ENCODE peak calls at places on chromosome 19, in five cellular contexts. One of them, this sample, is unnamed.

GRCh38 chr19:52397310-52398090 is at the start of gene ZNF528:
- DNase-seq in fibroblast of lung: peak; percentile 92
- DNase-seq in SK-N-SH: peak; percentile 95
- DNase-seq in B cell: peak; percentile 95
- DNase-seq in BE2C: peak; percentile 97
- DNase-seq in this sample: no peak

GRCh38 chr19:29067831-29068230 is 145.1 kb downstream of the UQCRFS1 start:
- DNase-seq in fibroblast of lung: no peak
- DNase-seq in SK-N-SH: no peak
- DNase-seq in B cell: no peak
- DNase-seq in BE2C: no peak
- DNase-seq in this sample: no peak

GRCh38 chr19:37778613-37779138 is 710 bp downstream of the ZNF573 start:
- DNase-seq in fibroblast of lung: peak; percentile 15
- DNase-seq in SK-N-SH: peak; percentile 18
- DNase-seq in B cell: no peak
- DNase-seq in BE2C: no peak
- DNase-seq in this sample: no peak

GRCh38 chr19:29896790-29897189 is 45.2 kb upstream of the URI1 start:
- DNase-seq in fibroblast of lung: no peak
- DNase-seq in SK-N-SH: no peak
- DNase-seq in B cell: no peak
- DNase-seq in BE2C: no peak
- DNase-seq in this sample: no peak

GRCh38 chr19:46753420-46754155 is 7.3 kb upstream of the STRN4 start:
- DNase-seq in fibroblast of lung: no peak
- DNase-seq in SK-N-SH: peak; percentile 77
- DNase-seq in B cell: peak; percentile 79
- DNase-seq in BE2C: peak; percentile 79
- DNase-seq in this sample: no peak

GRCh38 chr19:3469638-3470499 is 10.5 kb downstream of the SMIM24 start:
- DNase-seq in fibroblast of lung: no peak
- DNase-seq in SK-N-SH: no peak
- DNase-seq in B cell: no peak
- DNase-seq in BE2C: no peak
- DNase-seq in this sample: no peak

GRCh38 chr19:48568345-48568886 is 16.4 kb downstream of the SULT2B1 start:
- DNase-seq in fibroblast of lung: peak; percentile 91
- DNase-seq in SK-N-SH: peak; percentile 68
- DNase-seq in B cell: no peak
- DNase-seq in BE2C: peak; percentile 87
- DNase-seq in this sample: peak; percentile 88

GRCh38 chr19:14401468-14401867 is 17.7 kb downstream of the DDX39A start:
- DNase-seq in fibroblast of lung: no peak
- DNase-seq in SK-N-SH: no peak
- DNase-seq in B cell: peak; percentile 10
- DNase-seq in BE2C: no peak
- DNase-seq in this sample: no peak

GRCh38 chr19:5615756-5616327 is 6.7 kb downstream of the SAFB2 start:
- DNase-seq in fibroblast of lung: peak; percentile 54
- DNase-seq in SK-N-SH: no peak
- DNase-seq in B cell: no peak
- DNase-seq in BE2C: no peak
- DNase-seq in this sample: no peak

GRCh38 chr19:30406220-30406944 is 34.2 kb downstream of the ZNF536 start:
- DNase-seq in fibroblast of lung: no peak
- DNase-seq in SK-N-SH: peak; percentile 56
- DNase-seq in B cell: no peak
- DNase-seq in BE2C: peak; percentile 60
- DNase-seq in this sample: peak; percentile 53

GRCh38 chr19:38852231-38853044 is 2.7 kb upstream of the HNRNPL start:
- DNase-seq in fibroblast of lung: peak; percentile 69
- DNase-seq in SK-N-SH: peak; percentile 43
- DNase-seq in B cell: peak; percentile 48
- DNase-seq in BE2C: no peak
- DNase-seq in this sample: no peak

GRCh38 chr19:1161716-1162115 is 12.4 kb downstream of the SBNO2 start:
- DNase-seq in fibroblast of lung: no peak
- DNase-seq in SK-N-SH: no peak
- DNase-seq in B cell: peak; percentile 60
- DNase-seq in BE2C: no peak
- DNase-seq in this sample: no peak

GRCh38 chr19:55549500-55550320 is 4.4 kb upstream of the SBK3 start:
- DNase-seq in fibroblast of lung: peak; percentile 92
- DNase-seq in SK-N-SH: no peak
- DNase-seq in B cell: no peak
- DNase-seq in BE2C: peak; percentile 72
- DNase-seq in this sample: no peak

GRCh38 chr19:42333975-42334696 is 8.7 kb downstream of the MEGF8 start:
- DNase-seq in fibroblast of lung: no peak
- DNase-seq in SK-N-SH: no peak
- DNase-seq in B cell: no peak
- DNase-seq in BE2C: no peak
- DNase-seq in this sample: no peak

GRCh38 chr19:4717966-4718701 is 5.5 kb downstream of the DPP9 start:
- DNase-seq in fibroblast of lung: no peak
- DNase-seq in SK-N-SH: peak; percentile 11
- DNase-seq in B cell: no peak
- DNase-seq in BE2C: no peak
- DNase-seq in this sample: no peak

GRCh38 chr19:4642625-4643024 is 3.3 kb downstream of the TNFAIP8L1 start:
- DNase-seq in fibroblast of lung: no peak
- DNase-seq in SK-N-SH: no peak
- DNase-seq in B cell: no peak
- DNase-seq in BE2C: no peak
- DNase-seq in this sample: no peak

GRCh38 chr19:47049307-47049700 is 880 bp upstream of the TMEM160 start:
- DNase-seq in fibroblast of lung: peak; percentile 74
- DNase-seq in SK-N-SH: no peak
- DNase-seq in B cell: no peak
- DNase-seq in BE2C: no peak
- DNase-seq in this sample: no peak

GRCh38 chr19:41548954-41549688 is 26.8 kb upstream of the CEACAM21 start:
- DNase-seq in fibroblast of lung: no peak
- DNase-seq in SK-N-SH: no peak
- DNase-seq in B cell: peak; percentile 42
- DNase-seq in BE2C: no peak
- DNase-seq in this sample: no peak

GRCh38 chr19:29831041-29831548 is 19.3 kb downstream of the CCNE1 start:
- DNase-seq in fibroblast of lung: no peak
- DNase-seq in SK-N-SH: no peak
- DNase-seq in B cell: no peak
- DNase-seq in BE2C: no peak
- DNase-seq in this sample: no peak

GRCh38 chr19:18921593-18921992 is 2.1 kb downstream of the DDX49 start:
- DNase-seq in fibroblast of lung: no peak
- DNase-seq in SK-N-SH: no peak
- DNase-seq in B cell: no peak
- DNase-seq in BE2C: no peak
- DNase-seq in this sample: no peak

GRCh38 chr19:18919895-18920204 is 335 bp downstream of the DDX49 start:
- DNase-seq in fibroblast of lung: peak; percentile 13
- DNase-seq in SK-N-SH: no peak
- DNase-seq in B cell: no peak
- DNase-seq in BE2C: no peak
- DNase-seq in this sample: no peak

GRCh38 chr19:18920400-18920799 is 885 bp downstream of the DDX49 start:
- DNase-seq in fibroblast of lung: no peak
- DNase-seq in SK-N-SH: no peak
- DNase-seq in B cell: no peak
- DNase-seq in BE2C: no peak
- DNase-seq in this sample: no peak

GRCh38 chr19:18922228-18922985 is 2.9 kb downstream of the DDX49 start:
- DNase-seq in fibroblast of lung: no peak
- DNase-seq in SK-N-SH: no peak
- DNase-seq in B cell: no peak
- DNase-seq in BE2C: no peak
- DNase-seq in this sample: no peak

GRCh38 chr19:18919086-18919894 is at the start of the genes COPE and DDX49:
- DNase-seq in fibroblast of lung: peak; percentile 100
- DNase-seq in SK-N-SH: peak; percentile 98
- DNase-seq in B cell: peak; percentile 97
- DNase-seq in BE2C: peak; percentile 96
- DNase-seq in this sample: peak; percentile 99
- TF ChIP-seq CTCF in fibroblast of lung: no peak
- TF ChIP-seq CTCF in SK-N-SH: no peak
- TF ChIP-seq CTCF in B cell: no peak
- TF ChIP-seq CTCF in BE2C: no peak
- TF ChIP-seq CTCF in this sample: no peak

GRCh38 chr19:53455828-53456227 is 11.7 kb upstream of the ZNF813 start:
- DNase-seq in fibroblast of lung: no peak
- DNase-seq in SK-N-SH: no peak
- DNase-seq in B cell: no peak
- DNase-seq in BE2C: no peak
- DNase-seq in this sample: no peak
- TF ChIP-seq CTCF in fibroblast of lung: no peak
- TF ChIP-seq CTCF in SK-N-SH: no peak
- TF ChIP-seq CTCF in B cell: no peak
- TF ChIP-seq CTCF in BE2C: no peak
- TF ChIP-seq CTCF in this sample: no peak

GRCh38 chr19:19542507-19542906 is 4.4 kb downstream of the CILP2 start:
- DNase-seq in fibroblast of lung: no peak
- DNase-seq in SK-N-SH: no peak
- DNase-seq in B cell: no peak
- DNase-seq in BE2C: no peak
- DNase-seq in this sample: no peak

GRCh38 chr19:19539738-19540703 is 2.0 kb downstream of the CILP2 start:
- DNase-seq in fibroblast of lung: peak; percentile 61
- DNase-seq in SK-N-SH: peak; percentile 93
- DNase-seq in B cell: peak; percentile 68
- DNase-seq in BE2C: peak; percentile 58
- DNase-seq in this sample: no peak

GRCh38 chr19:19540707-19541515 is 2.8 kb downstream of the CILP2 start:
- DNase-seq in fibroblast of lung: peak; percentile 17
- DNase-seq in SK-N-SH: peak; percentile 97
- DNase-seq in B cell: peak; percentile 85
- DNase-seq in BE2C: peak; percentile 59
- DNase-seq in this sample: no peak

GRCh38 chr19:19543101-19543500 is 5.0 kb downstream of the CILP2 start:
- DNase-seq in fibroblast of lung: no peak
- DNase-seq in SK-N-SH: no peak
- DNase-seq in B cell: no peak
- DNase-seq in BE2C: no peak
- DNase-seq in this sample: no peak

DNA sequence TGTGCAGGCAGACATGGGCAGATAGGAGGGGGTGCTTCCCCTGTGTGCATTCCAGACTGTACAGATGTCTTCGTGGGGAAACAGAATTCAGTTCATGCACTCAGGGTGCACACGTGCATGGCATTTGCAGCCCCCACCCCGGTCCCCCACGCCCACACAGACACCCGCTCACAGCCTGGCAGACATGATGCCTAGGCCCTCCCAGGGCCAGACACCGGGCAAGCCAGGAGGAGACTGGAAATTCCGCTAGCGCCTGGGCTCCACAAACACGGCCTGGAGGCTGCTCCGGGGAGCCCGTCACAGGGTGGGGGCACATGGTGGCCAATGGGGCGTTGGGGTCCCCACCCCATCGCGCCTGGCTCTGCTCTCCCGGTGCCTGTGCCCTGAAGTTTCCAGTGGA is 3.5 kb downstream of the CILP2 start:
- DNase-seq in fibroblast of lung: no peak
- DNase-seq in SK-N-SH: no peak
- DNase-seq in B cell: no peak
- DNase-seq in BE2C: no peak
- DNase-seq in this sample: no peak
- TF ChIP-seq CTCF in fibroblast of lung: no peak
- TF ChIP-seq CTCF in SK-N-SH: no peak
- TF ChIP-seq CTCF in B cell: no peak
- TF ChIP-seq CTCF in BE2C: no peak
- TF ChIP-seq CTCF in this sample: no peak

DNA sequence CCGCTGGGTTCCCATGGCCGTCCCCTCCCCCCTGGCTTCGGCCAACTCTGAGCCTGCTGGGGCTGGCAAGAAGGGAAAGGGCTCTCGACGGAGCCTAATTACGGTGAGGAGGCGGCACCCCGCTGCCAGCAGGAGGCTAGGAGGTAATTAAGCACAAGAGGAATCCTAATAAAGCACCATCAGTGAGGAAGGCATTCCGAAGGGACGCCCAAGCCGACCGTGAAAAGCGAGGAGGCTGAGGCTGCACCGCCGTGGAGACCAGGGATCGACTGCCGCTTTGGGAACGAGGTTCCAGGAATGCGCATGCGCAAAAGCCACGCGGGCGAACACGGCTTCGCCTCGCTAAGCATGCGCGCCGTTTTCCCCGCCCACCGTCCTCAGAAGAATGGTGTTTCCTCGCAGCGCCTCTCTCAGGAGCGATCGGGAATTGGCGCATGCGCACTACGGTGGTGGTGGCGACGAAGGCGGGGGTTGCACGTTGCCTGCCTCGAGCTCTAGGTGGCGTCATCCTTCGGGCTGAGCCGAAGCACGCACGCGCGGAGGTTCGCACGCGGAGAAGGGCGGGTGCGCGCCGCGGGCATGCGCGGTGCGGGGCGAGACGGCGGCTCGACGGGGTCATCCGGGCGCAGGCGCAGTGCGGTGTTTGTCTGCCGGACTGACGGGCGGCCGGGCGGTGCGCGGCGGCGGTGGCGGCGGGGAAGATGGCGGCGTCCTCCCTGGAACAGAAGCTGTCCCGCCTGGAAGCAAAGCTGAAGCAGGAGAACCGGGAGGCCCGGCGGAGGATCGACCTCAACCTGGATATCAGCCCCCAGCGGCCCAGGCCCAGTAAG is at the start of gene MAP2K7:
- DNase-seq in fibroblast of lung: peak; percentile 95
- DNase-seq in SK-N-SH: peak; percentile 99
- DNase-seq in B cell: peak; percentile 99
- DNase-seq in BE2C: peak; percentile 100
- DNase-seq in this sample: peak; percentile 100
- TF ChIP-seq CTCF in fibroblast of lung: peak; percentile 31
- TF ChIP-seq CTCF in SK-N-SH: peak; percentile 60
- TF ChIP-seq CTCF in B cell: peak; percentile 66
- TF ChIP-seq CTCF in BE2C: peak; percentile 49
- TF ChIP-seq CTCF in this sample: peak; percentile 59

This sample was measured in osteocyte.